ENCODE peak calls at places on chromosomes 12 and 14, in four cellular contexts. V, M, G and U are unnamed samples.

GRCh38 chr12:5567021-5567744 is 135.3 kb downstream of the NTF3 start:
- DNase-seq in V (no peak), M (no peak), G (no peak), U (no peak)

GRCh38 chr12:26524862-26525465 is 308.0 kb downstream of the ITPR2 start:
- DNase-seq in V (peak; percentile 33), M (peak; percentile 21), G (no peak), U (no peak)

GRCh38 chr12:105107176-105107496 is 395 bp upstream of the WASHC4 start:
- DNase-seq in V (no peak), M (no peak), G (no peak), U (no peak)

GRCh38 chr12:86249856-86250255 is 6.3 kb downstream of the MGAT4C start:
- DNase-seq in V (no peak), M (no peak), G (no peak), U (no peak)

GRCh38 chr12:126773012-126773411 is 1494.0 kb upstream of the TMEM132C start:
- DNase-seq in V (no peak), M (no peak), G (no peak), U (no peak)

GRCh38 chr12:81835783-81836182 is 76.6 kb upstream of the PPFIA2 start:
- DNase-seq in V (no peak), M (no peak), G (no peak), U (no peak)

GRCh38 chr14:68520637-68521556 is 272.0 kb downstream of the ZFP36L1 start:
- DNase-seq in V (no peak), M (no peak), G (no peak), U (no peak)

GRCh38 chr12:53560912-53561589 is 53.8 kb upstream of the NPFF start:
- DNase-seq in V (no peak), M (no peak), G (no peak), U (no peak)

GRCh38 chr14:105018414-105018813 is 2.5 kb downstream of the CDCA4 start:
- DNase-seq in V (no peak), M (no peak), G (no peak), U (no peak)

GRCh38 chr14:89578048-89578619 is 161.1 kb upstream of the FOXN3 start:
- DNase-seq in V (no peak), M (no peak), G (no peak), U (no peak)

GRCh38 chr12:47808049-47808448 is 11.7 kb downstream of the HDAC7 start:
- DNase-seq in V (no peak), M (peak; percentile 85), G (peak; percentile 61), U (peak; percentile 94)

GRCh38 chr14:106844608-106845285 is 1318.4 kb downstream of the TMEM121 start:
- DNase-seq in V (no peak), M (no peak), G (peak; percentile 91), U (peak; percentile 96)

GRCh38 chr12:51383281-51383905 is 7.8 kb downstream of the GALNT6 start:
- DNase-seq in V (no peak), M (no peak), G (no peak), U (no peak)

GRCh38 chr12:88805692-88806091 is 225.4 kb upstream of the KITLG start:
- DNase-seq in V (no peak), M (no peak), G (no peak), U (no peak)

GRCh38 chr12:76083246-76083735 is 1.2 kb downstream of the NAP1L1 start:
- DNase-seq in V (no peak), M (peak; percentile 18), G (no peak), U (no peak)

GRCh38 chr14:54147285-54147684 is 190.7 kb upstream of the BMP4 start:
- DNase-seq in V (no peak), M (peak; percentile 77), G (no peak), U (no peak)

GRCh38 chr12:39252628-39253027 is 190.3 kb downstream of the KIF21A start:
- DNase-seq in V (no peak), M (no peak), G (no peak), U (no peak)

GRCh38 chr12:32419520-32419960 is 20.2 kb downstream of the FGD4 start:
- DNase-seq in V (no peak), M (no peak), G (no peak), U (no peak)

GRCh38 chr14:105846312-105846711 is 319.9 kb downstream of the TMEM121 start:
- DNase-seq in V (no peak), M (no peak), G (no peak), U (peak; percentile 58)

GRCh38 chr14:45177081-45177480 is 41.4 kb downstream of the FANCM start:
- DNase-seq in V (no peak), M (no peak), G (no peak), U (no peak)

GRCh38 chr14:88326352-88327103 is 3.5 kb upstream of the KCNK10 start:
- DNase-seq in V (no peak), M (no peak), G (peak; percentile 52), U (no peak)

GRCh38 chr12:104715562-104716182 is 242.4 kb downstream of the SLC41A2 start:
- DNase-seq in V (no peak), M (no peak), G (no peak), U (no peak)

GRCh38 chr14:55398679-55399078 is 13.0 kb downstream of the ATG14 start:
- DNase-seq in V (peak; percentile 68), M (peak; percentile 97), G (no peak), U (no peak)

GRCh38 chr12:114636723-114637480 is 47.1 kb downstream of the TBX3 start:
- DNase-seq in V (no peak), M (no peak), G (no peak), U (no peak)

GRCh38 chr14:68937790-68938514 is 41.1 kb downstream of the ACTN1 start:
- DNase-seq in V (no peak), M (peak; percentile 72), G (peak; percentile 64), U (no peak)

GRCh38 chr14:79783061-79783460 is 428.2 kb downstream of the DIO2 start:
- DNase-seq in V (no peak), M (no peak), G (no peak), U (no peak)

GRCh38 chr12:58419905-58420304 is 478.5 kb downstream of the ATP23 start:
- DNase-seq in V (no peak), M (peak; percentile 18), G (no peak), U (no peak)

GRCh38 chr12:94265521-94265920 is 117.1 kb downstream of the PLXNC1 start:
- DNase-seq in V (no peak), M (no peak), G (no peak), U (no peak)

GRCh38 chr14:58297412-58297761 is 968 bp upstream of the ARID4A start:
- DNase-seq in V (no peak), M (no peak), G (no peak), U (no peak)

GRCh38 chr14:67934851-67935250 is 115.3 kb downstream of the RAD51B start:
- DNase-seq in V (no peak), M (no peak), G (no peak), U (no peak)

GRCh38 chr12:43406797-43407196 is 145.2 kb downstream of the ADAMTS20 start:
- DNase-seq in V (no peak), M (peak; percentile 7), G (no peak), U (no peak)

GRCh38 chr14:100374891-100375272 is 51.7 kb downstream of the SLC25A47 start:
- DNase-seq in V (no peak), M (no peak), G (no peak), U (no peak)

GRCh38 chr14:103029936-103030335 is 27.4 kb downstream of the CDC42BPB start:
- DNase-seq in V (no peak), M (no peak), G (no peak), U (peak; percentile 66)

GRCh38 chr14:103028161-103028767 is 29.1 kb downstream of the CDC42BPB start:
- DNase-seq in V (no peak), M (no peak), G (no peak), U (peak; percentile 66)

GRCh38 chr14:103027451-103027850 is 29.9 kb downstream of the CDC42BPB start:
- DNase-seq in V (no peak), M (no peak), G (no peak), U (no peak)

GRCh38 chr14:103026988-103027387 is 30.4 kb downstream of the CDC42BPB start:
- DNase-seq in V (no peak), M (no peak), G (no peak), U (no peak)

DNA sequence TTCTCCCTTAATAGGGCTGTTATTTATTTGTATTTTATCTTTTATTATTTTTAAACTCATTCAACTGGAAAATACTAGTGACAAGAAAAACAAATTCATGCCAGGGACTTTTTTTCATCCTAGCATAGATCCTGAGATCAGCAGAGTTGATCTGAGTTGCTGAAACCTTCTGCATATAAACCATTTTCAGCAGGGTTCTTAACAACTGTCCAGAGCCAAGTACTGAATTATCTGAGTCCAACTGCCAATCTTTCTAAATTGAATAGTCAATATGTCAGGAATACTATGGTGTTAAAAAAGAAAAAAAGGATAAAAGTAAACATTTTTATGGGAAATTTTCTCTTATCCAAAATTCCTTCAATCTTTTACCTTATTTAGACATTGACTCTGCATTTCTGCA is 28.6 kb downstream of the CDC42BPB start:
- DNase-seq in V (no peak), M (no peak), G (no peak), U (no peak)
- H3K4me3 ChIP-seq in V (no peak overlapping the region), M (no peak overlapping the region), G (no peak overlapping the region), U (no peak overlapping the region)

DNA sequence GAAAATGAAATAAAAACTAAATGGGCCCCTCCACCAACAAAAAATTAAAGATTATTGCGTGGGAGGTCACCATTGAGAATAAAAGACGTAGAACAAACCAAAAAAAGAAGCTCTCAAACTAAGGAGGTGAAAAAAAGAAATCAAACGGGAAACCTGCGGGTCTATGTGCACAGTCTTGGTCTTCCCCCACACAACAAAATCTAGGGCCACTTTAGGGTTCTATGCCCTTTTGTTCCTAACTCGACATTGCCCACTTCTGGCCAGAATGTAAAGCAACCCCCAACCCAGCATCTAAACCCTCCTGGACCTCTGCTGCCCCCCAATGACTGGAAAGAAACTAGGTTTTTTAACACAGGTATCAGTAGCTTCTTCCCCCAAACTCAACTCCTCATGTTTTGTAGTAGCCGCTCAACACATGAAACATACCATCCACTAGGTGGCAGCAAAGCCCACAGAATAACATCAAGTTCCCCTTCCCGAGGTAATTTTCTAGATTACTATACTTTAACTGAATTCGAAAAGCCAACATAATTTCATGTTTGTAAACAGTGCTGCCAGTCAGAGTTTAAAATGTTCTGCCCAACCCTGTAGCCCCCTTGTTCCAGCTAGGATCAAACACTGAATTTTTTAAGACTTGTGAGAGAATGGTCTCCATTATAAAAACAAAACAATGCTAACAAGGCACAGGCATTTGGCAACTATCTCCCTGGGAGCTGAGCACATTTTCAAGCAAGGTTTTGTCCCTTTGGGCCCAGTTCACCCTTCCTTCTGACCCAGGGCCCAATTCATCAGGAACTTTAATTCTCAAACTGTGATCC is 18.7 kb downstream of the DAD1 start:
- DNase-seq in V (peak; percentile 59), M (peak; percentile 83), G (no peak), U (no peak)
- TF ChIP-seq POLR2AphosphoS5 in V (no peak), M (no peak), G (no peak), U (no peak)

GRCh38 chr12:107318804-107319535 is 225.6 kb upstream of the CRY1 start:
- DNase-seq in V (no peak), M (peak; percentile 48), G (peak; percentile 84), U (peak; percentile 74)
- H3K4me3 ChIP-seq in V (peak overlapping the region; percentile 28), M (peak overlapping the region; percentile 41), G (peak overlapping the region; percentile 55), U (peak overlapping the region; percentile 73)

DNA sequence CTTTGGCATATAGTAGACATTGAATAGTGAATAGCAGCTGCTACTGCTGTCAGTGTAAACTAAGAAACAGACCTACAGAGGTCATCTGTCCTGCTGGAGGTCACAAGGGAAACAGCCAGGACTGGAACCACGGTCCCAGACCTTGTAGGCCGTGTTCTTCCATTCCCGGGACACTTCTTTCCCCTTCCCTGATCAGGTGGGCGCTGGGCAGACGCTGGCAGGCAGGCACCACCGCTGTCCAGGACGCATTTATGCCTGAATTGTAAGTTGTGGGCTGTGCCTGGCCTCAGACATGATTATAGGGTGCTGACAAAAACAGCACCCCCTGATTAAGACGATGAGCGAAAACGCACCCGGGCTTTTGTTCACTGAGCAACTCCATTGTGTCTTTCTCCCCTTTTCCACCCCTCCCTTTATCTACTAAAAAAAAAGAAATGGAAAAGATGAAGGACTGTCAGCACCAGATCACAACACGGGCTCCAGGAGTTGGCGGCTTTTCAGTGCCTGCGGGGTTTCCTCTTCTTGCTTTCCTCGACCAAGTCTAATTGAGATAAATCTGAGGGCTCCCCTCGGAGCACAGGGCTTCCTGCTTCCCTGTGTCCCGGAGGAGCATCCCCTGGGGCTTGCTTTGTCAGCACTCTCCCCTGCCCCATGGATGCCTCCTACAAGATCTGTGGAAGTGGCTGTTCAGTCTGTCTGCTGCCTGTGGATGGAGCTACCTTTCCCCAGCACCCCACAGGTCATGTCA is 80.6 kb downstream of the TSPAN9 start:
- DNase-seq in V (no peak), M (no peak), G (no peak), U (peak; percentile 57)
- TF ChIP-seq POLR2AphosphoS5 in V (no peak), M (no peak), G (no peak), U (no peak)